ENCODE peak calls at places on chromosomes 13 and 19, in four cellular contexts. E is PC-3, M is keratinocyte, Q is HepG2. R is an unnamed sample.

GRCh38 chr13:24270639-24271131 is 38.7 kb upstream of the C1QTNF9 start:
- DNase-seq in E (no peak), M (no peak), Q (peak), R (peak)

GRCh38 chr13:44667950-44668349 is 91.8 kb upstream of the TSC22D1 start:
- DNase-seq in E (no peak), M (no peak), Q (no peak), R (peak)

GRCh38 chr19:2758601-2759313 is 18.9 kb upstream of the SLC39A3 start:
- DNase-seq in E (no peak), M (no peak), Q (no peak), R (no peak)

GRCh38 chr19:35793381-35794165 is 18.2 kb downstream of the ARHGAP33 start:
- DNase-seq in E (peak), M (no peak), Q (no peak), R (no peak)

GRCh38 chr19:55580628-55581144 is at the start of gene ZNF579:
- DNase-seq in E (peak), M (no peak), Q (peak), R (peak)

GRCh38 chr19:45147835-45148676 is 12.7 kb downstream of the NKPD1 start:
- DNase-seq in E (no peak), M (no peak), Q (no peak), R (no peak)

GRCh38 chr13:27783111-27783510 is 9.2 kb upstream of the GSX1 start:
- DNase-seq in E (peak), M (no peak), Q (peak), R (no peak)

GRCh38 chr13:98098511-98098910 is 44.4 kb upstream of the FARP1 start:
- DNase-seq in E (no peak), M (no peak), Q (no peak), R (peak)

GRCh38 chr13:49603318-49603717 is 18.0 kb upstream of the RCBTB1 start:
- DNase-seq in E (no peak), M (no peak), Q (no peak), R (no peak)

GRCh38 chr13:113084094-113084942 is 21.3 kb upstream of the F7 start:
- DNase-seq in E (no peak), M (no peak), Q (no peak), R (no peak)

GRCh38 chr13:99218969-99219368 is 18.3 kb downstream of the UBAC2 start:
- DNase-seq in E (no peak), M (no peak), Q (no peak), R (no peak)

GRCh38 chr19:29273000-29273691 is 60.2 kb upstream of the UQCRFS1 start:
- DNase-seq in E (no peak), M (no peak), Q (no peak), R (no peak)

GRCh38 chr13:54934121-54934520 is 1905.5 kb downstream of the OLFM4 start:
- DNase-seq in E (no peak), M (peak), Q (no peak), R (no peak)

GRCh38 chr19:7844405-7844804 is 14.4 kb downstream of the EVI5L start:
- DNase-seq in E (no peak), M (no peak), Q (no peak), R (no peak)

GRCh38 chr13:19329365-19329764 is 147.7 kb upstream of the TUBA3C start:
- DNase-seq in E (no peak), M (no peak), Q (no peak), R (no peak)

GRCh38 chr19:3218037-3218661 is 6.3 kb upstream of the CELF5 start:
- DNase-seq in E (no peak), M (no peak), Q (no peak), R (no peak)

GRCh38 chr13:21232196-21232595 is 55.7 kb downstream of the MRPL57 start:
- DNase-seq in E (no peak), M (no peak), Q (no peak), R (no peak)

GRCh38 chr13:42747399-42747873 is 33.9 kb upstream of the FAM216B start:
- DNase-seq in E (peak), M (no peak), Q (no peak), R (peak)

GRCh38 chr13:76976488-76976887 is 15.4 kb upstream of the CLN5 start:
- DNase-seq in E (no peak), M (no peak), Q (no peak), R (peak)

GRCh38 chr13:34886987-34887386 is 55.1 kb upstream of the NBEA start:
- DNase-seq in E (peak), M (no peak), Q (no peak), R (no peak)

GRCh38 chr19:38649305-38650179 is 2.1 kb downstream of the ACTN4 start:
- DNase-seq in E (peak), M (no peak), Q (peak), R (no peak)

GRCh38 chr19:58021541-58022282 is 12.1 kb upstream of the ZSCAN1 start:
- DNase-seq in E (no peak), M (no peak), Q (peak), R (peak)

GRCh38 chr13:96294930-96295657 is 205.2 kb downstream of the HS6ST3 start:
- DNase-seq in E (no peak), M (no peak), Q (no peak), R (no peak)

GRCh38 chr19:18697680-18698079 is 14.2 kb downstream of the CRTC1 start:
- DNase-seq in E (peak), M (no peak), Q (no peak), R (no peak)

GRCh38 chr19:41535029-41535622 is 40.8 kb upstream of the CEACAM21 start:
- DNase-seq in E (no peak), M (no peak), Q (no peak), R (no peak)

GRCh38 chr13:36870050-36870692 is 49.9 kb downstream of the SMAD9 start:
- DNase-seq in E (peak), M (no peak), Q (peak), R (no peak)

GRCh38 chr19:40443930-40444180 is 280 bp downstream of the SERTAD3 start:
- DNase-seq in E (no peak), M (no peak), Q (no peak), R (no peak)

GRCh38 chr13:98999635-98999952 is 21.7 kb upstream of the DOCK9 start:
- DNase-seq in E (no peak), M (no peak), Q (no peak), R (peak)

GRCh38 chr19:12965812-12966135 is 3.6 kb upstream of the DAND5 start:
- DNase-seq in E (no peak), M (no peak), Q (no peak), R (no peak)
- H3K9ac ChIP-seq in E (peak), M (peak), Q (peak), R (peak)

DNA sequence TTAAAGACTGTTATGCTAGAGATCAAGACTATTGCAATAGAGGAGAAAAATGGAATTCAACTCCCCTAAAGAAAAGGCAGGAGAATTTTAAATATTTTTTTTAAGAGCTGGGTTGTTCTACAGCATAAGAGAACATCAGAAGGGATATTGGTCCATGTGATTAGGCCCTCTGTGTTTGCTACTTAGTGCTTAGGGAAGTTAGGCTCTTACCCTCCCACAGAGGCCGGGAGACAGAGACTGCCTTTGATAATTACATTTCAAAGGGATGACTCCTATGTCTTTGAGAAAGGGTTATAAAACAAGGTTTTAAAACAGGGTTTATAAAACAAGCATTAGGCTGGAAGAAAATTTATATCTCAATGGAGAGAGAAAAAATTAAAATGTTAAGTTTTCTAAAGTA is 1248.1 kb upstream of the PCDH20 start:
- DNase-seq in E (no peak), M (no peak), Q (no peak), R (no peak)
- H3K4me2 ChIP-seq in E (no peak), M (no peak), Q (no peak), R (no peak)

DNA sequence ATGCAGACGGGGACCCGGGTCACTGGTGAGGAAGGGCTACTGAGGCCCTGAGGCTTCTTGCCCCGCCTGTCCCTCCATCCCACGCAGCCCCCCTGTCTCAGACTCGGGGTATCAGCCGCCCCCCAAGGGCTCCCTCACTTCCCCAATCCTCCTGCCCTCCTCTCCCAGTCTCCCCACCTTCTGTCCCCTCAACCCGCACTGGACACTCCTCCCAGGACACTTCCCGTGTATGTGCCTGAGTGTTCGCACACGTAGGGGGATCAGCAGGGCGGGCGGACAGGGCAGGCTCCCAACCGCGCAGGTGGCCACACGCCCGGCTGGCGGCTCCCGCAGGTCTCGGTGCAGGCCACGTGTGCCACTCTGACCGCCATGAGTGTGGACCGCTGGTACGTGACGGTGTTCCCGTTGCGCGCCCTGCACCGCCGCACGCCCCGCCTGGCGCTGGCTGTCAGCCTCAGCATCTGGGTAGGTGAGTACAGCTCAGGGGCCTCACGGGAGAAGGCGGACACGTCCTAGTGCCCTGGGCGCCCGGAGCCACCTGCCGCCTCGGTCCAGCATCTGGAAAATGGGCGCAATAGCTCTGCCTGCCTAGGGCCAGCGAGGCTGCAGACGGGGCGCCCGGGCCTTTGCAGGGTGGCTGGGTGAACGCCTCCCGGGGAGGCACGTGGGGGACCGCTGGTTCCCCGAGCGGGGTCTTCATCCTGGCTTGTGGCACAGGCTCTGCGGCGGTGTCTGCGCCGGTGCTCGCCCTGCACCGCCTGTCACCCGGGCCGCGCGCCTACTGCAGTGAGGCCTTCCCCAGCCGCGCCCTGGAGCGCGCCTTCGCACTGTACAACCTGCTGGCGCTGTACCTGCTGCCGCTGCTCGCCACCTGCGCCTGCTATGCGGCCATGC is 2.3 kb downstream of the KISS1R start:
- DNase-seq in E (peak), M (no peak), Q (no peak), R (no peak)
- TF ChIP-seq EZH2 in E (no peak), M (peak), Q (no peak), R (peak)

GRCh38 chr19:54207908-54208783 is 7.5 kb downstream of the RPS9 start:
- DNase-seq in E (peak), M (no peak), Q (peak), R (peak)

GRCh38 chr19:54211214-54211613 is 10.6 kb downstream of the RPS9 start:
- DNase-seq in E (no peak), M (no peak), Q (no peak), R (no peak)

GRCh38 chr19:54208784-54209057 is 8.1 kb downstream of the RPS9 start:
- DNase-seq in E (peak), M (no peak), Q (no peak), R (no peak)

GRCh38 chr19:54209058-54209747 is 8.5 kb downstream of the RPS9 start:
- DNase-seq in E (peak), M (no peak), Q (no peak), R (no peak)

GRCh38 chr19:54209748-54210494 is 9.3 kb downstream of the RPS9 start:
- DNase-seq in E (peak), M (no peak), Q (peak), R (peak)
- H3K9ac ChIP-seq in E (no peak), M (peak), Q (peak), R (peak)

GRCh38 chr13:114124921-114125320 is 7.5 kb downstream of the RASA3 start:
- DNase-seq in E (peak), M (no peak), Q (no peak), R (peak)

GRCh38 chr13:114124486-114124885 is 7.9 kb downstream of the RASA3 start:
- DNase-seq in E (no peak), M (no peak), Q (no peak), R (no peak)

GRCh38 chr13:114123448-114123847 is 9.0 kb downstream of the RASA3 start:
- DNase-seq in E (no peak), M (no peak), Q (no peak), R (no peak)

GRCh38 chr13:114122591-114123211 is 9.7 kb downstream of the RASA3 start:
- DNase-seq in E (no peak), M (no peak), Q (no peak), R (no peak)

GRCh38 chr13:114123876-114124275 is 8.5 kb downstream of the RASA3 start:
- DNase-seq in E (no peak), M (no peak), Q (no peak), R (no peak)
- H3K4me2 ChIP-seq in E (no peak), M (no peak), Q (no peak), R (no peak)

GRCh38 chr13:40666905-40667621 is 622 bp upstream of the FOXO1 start:
- DNase-seq in E (peak), M (no peak), Q (peak), R (no peak)

GRCh38 chr13:40664100-40665060 is 2.1 kb downstream of the FOXO1 start:
- DNase-seq in E (peak), M (no peak), Q (peak), R (peak)

GRCh38 chr13:40665754-40666057 is 735 bp downstream of the FOXO1 start:
- DNase-seq in E (peak), M (no peak), Q (no peak), R (peak)

GRCh38 chr13:40666058-40666904 is at the start of gene FOXO1:
- DNase-seq in E (peak), M (no peak), Q (peak), R (peak)

GRCh38 chr13:40665061-40665753 is 1.2 kb downstream of the FOXO1 start:
- DNase-seq in E (peak), M (no peak), Q (no peak), R (peak)
- TF ChIP-seq EZH2 in E (no peak), M (no peak), Q (no peak), R (peak)

DNA sequence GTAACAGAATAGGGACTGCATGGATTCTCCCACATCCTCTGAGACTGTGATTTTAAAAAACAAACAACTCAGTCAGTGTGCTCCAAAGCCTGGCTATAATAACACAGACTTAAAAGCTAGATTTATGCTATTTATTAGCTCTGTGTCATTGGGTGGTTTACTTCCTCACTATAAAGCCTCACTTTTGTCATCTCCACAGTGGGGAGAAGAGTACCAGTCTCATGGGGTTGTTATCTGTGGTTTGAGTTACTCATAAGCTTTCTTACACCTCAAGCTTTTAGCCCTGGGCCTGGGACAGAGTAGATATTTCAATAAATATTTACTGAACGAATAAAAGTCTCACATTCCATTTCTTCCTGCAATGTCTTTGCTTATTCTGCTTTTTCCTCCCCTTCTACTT is 5.3 kb downstream of the RNASEH2B start:
- DNase-seq in E (peak), M (no peak), Q (no peak), R (peak)
- H3K9ac ChIP-seq in E (no peak), M (no peak), Q (no peak), R (peak)